ENCODE peak calls at places on chromosomes 1 and 21, in seven cellular contexts. L is HEK293T; Y is HS-5; B is stimulated activated CD4-positive, alpha-beta T cell treated with anti-CD3 and anti-CD28 coated beads, Interleukin-1b, Interleukin-23, amount 100 ng/mL, for 24 hours; M is retina; O is NCI-H526 treated with DMSO at 0.1 percent for 48 hours; X is kidney tubule cell. W is an unnamed sample.

GRCh38 chr21:33212159-33212851 is 17.4 kb upstream of the IFNAR2 start:
- DNase-seq in B (no peak), Y (no peak), L (no peak), M (no peak), X (no peak), O (no peak), W (peak)

GRCh38 chr1:111164151-111164550 is 24.1 kb downstream of the CEPT1 start:
- DNase-seq in M (no peak), B (no peak), Y (no peak), O (no peak), L (no peak), X (no peak), W (no peak)

GRCh38 chr1:201655243-201655642 is 116.3 kb downstream of the NAV1 start:
- DNase-seq in X (no peak), B (no peak), Y (no peak), L (no peak), O (no peak), M (no peak), W (peak)

GRCh38 chr1:42479621-42480020 is 16.5 kb downstream of the CCDC30 start:
- DNase-seq in O (peak), L (peak), B (no peak), M (peak), X (peak), Y (no peak), W (peak)

GRCh38 chr1:160997323-160998038 is 23.5 kb downstream of the F11R start:
- DNase-seq in Y (no peak), B (no peak), M (no peak), O (peak), X (peak), L (peak), W (peak)

GRCh38 chr1:26190373-26190987 is at the start of gene CATSPER4:
- DNase-seq in M (peak), L (peak), Y (no peak), O (peak), X (peak), B (no peak), W (peak)

GRCh38 chr1:31447210-31447609 is 34.2 kb downstream of the SERINC2 start:
- DNase-seq in L (peak), Y (no peak), B (no peak), X (no peak), O (no peak), M (no peak), W (no peak)

GRCh38 chr21:32260130-32260529 is 18.7 kb downstream of the MIS18A start:
- DNase-seq in O (no peak), Y (no peak), L (no peak), M (no peak), X (no peak), B (no peak), W (no peak)

GRCh38 chr21:28810826-28811524 is 181.7 kb downstream of the LTN1 start:
- DNase-seq in Y (no peak), O (no peak), M (no peak), X (no peak), L (no peak), B (no peak), W (no peak)

GRCh38 chr1:232963366-232963765 is 13.0 kb downstream of the NTPCR start:
- DNase-seq in B (no peak), Y (no peak), L (no peak), X (no peak), M (no peak), O (no peak), W (no peak)

GRCh38 chr1:205396972-205397616 is 24.8 kb downstream of the LEMD1 start:
- DNase-seq in M (peak), O (peak), L (peak), Y (no peak), X (peak), B (no peak), W (peak)

GRCh38 chr1:181141431-181141910 is 53.0 kb downstream of the IER5 start:
- DNase-seq in X (peak), M (no peak), O (no peak), B (no peak), L (no peak), Y (peak), W (peak)

GRCh38 chr1:177847843-177848242 is 122.0 kb downstream of the SEC16B start:
- DNase-seq in X (peak), Y (peak), L (no peak), M (no peak), B (no peak), O (no peak), W (peak)

GRCh38 chr1:147771216-147772125 is 11.1 kb upstream of the GJA5 start:
- DNase-seq in O (peak), X (peak), L (peak), Y (no peak), M (no peak), B (no peak), W (peak)

W was measured in EL.